ENCODE peak calls at places on chromosomes 12 and 14, in nine cellular contexts. O is GM10248, B is endothelial cell, D is brain microvascular endothelial cell, X is PC-3, L is AG09309, F is SK-N-SH, U is WTC11, Y is testis. Z is an unnamed sample.

GRCh38 chr12:25935355-25936144 is 22.9 kb upstream of the RASSF8 start:
- DNase-seq in O (no peak), B (no peak), D (no peak), X (no peak), L (no peak), F (no peak), U (no peak), Y (no peak), Z (no peak)

GRCh38 chr14:102508774-102509743 is 517 bp downstream of the ANKRD9 start:
- DNase-seq in O (no peak), B (no peak), D (no peak), X (peak), L (no peak), F (peak), U (no peak), Y (peak), Z (peak)

GRCh38 chr12:6684609-6685008 is 4.6 kb downstream of the ZNF384 start:
- DNase-seq in O (no peak), B (peak), D (no peak), X (peak), L (no peak), F (peak), U (peak), Y (peak), Z (no peak)

GRCh38 chr12:89676935-89677334 is 31.7 kb downstream of the ATP2B1 start:
- DNase-seq in O (no peak), B (no peak), D (no peak), X (no peak), L (no peak), F (no peak), U (no peak), Y (no peak), Z (no peak)

GRCh38 chr12:87274594-87275245 is 754.5 kb downstream of the C12orf50 start:
- DNase-seq in O (no peak), B (peak), D (peak), X (peak), L (no peak), F (peak), U (no peak), Y (no peak), Z (no peak)

GRCh38 chr12:2177751-2178150 is 125.0 kb downstream of the CACNA1C start:
- DNase-seq in O (no peak), B (no peak), D (no peak), X (no peak), L (no peak), F (no peak), U (no peak), Y (no peak), Z (no peak)

GRCh38 chr12:19482551-19483109 is 43.3 kb downstream of the AEBP2 start:
- DNase-seq in O (peak), B (no peak), D (peak), X (no peak), L (no peak), F (peak), U (peak), Y (peak), Z (no peak)

GRCh38 chr12:88206636-88207035 is 64.5 kb downstream of the TMTC3 start:
- DNase-seq in O (no peak), B (no peak), D (no peak), X (no peak), L (peak), F (no peak), U (no peak), Y (no peak), Z (no peak)

GRCh38 chr12:46303039-46303666 is 34.3 kb upstream of the SLC38A1 start:
- DNase-seq in O (peak), B (peak), D (peak), X (peak), L (no peak), F (peak), U (peak), Y (peak), Z (no peak)

GRCh38 chr12:6953417-6954315 is 2.5 kb downstream of the PTPN6 start:
- DNase-seq in O (peak), B (peak), D (no peak), X (no peak), L (no peak), F (peak), U (no peak), Y (no peak), Z (no peak)

GRCh38 chr12:68158427-68158826 is 1.1 kb downstream of the IFNG start:
- DNase-seq in O (no peak), B (peak), D (peak), X (peak), L (no peak), F (no peak), U (no peak), Y (no peak), Z (no peak)
- TF ChIP-seq CTCF in O (peak), B (peak), D (peak), X (peak), L (peak), F (peak), U (peak), Y (no peak), Z (peak)

GRCh38 chr14:59776468-59776867 is 94.1 kb downstream of the RTN1 start:
- DNase-seq in O (no peak), B (no peak), D (no peak), X (no peak), L (no peak), F (no peak), U (no peak), Y (no peak), Z (no peak)
- TF ChIP-seq CTCF in O (no peak), B (no peak), D (no peak), X (no peak), L (no peak), F (no peak), U (no peak), Y (no peak), Z (no peak)

GRCh38 chr12:4107436-4107878 is 166.1 kb upstream of the CCND2 start:
- DNase-seq in O (peak), B (peak), D (peak), X (peak), L (no peak), F (peak), U (peak), Y (peak), Z (no peak)
- TF ChIP-seq CTCF in O (peak), B (peak), D (peak), X (peak), L (peak), F (peak), U (peak), Y (peak), Z (peak)

DNA sequence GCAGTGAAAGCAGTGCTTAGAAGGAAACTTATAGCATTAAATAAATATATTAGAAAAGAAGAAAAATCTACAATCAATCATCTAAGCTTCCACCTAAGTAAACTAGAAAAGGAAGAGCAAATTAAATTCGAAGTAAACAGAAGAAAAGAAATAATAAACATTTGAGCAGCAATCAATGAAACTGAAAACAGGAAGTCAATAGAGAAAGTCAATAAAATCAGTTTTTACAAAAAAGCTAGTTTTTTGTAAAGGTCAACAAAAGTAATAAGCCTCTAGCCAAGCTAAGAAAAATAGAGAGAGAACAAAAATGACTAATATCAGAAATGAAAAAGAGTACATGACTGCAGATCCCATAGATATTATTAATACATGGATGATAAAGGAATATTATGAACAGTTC is 34.2 kb upstream of the KTN1 start:
- DNase-seq in O (no peak), B (no peak), D (no peak), X (no peak), L (no peak), F (no peak), U (no peak), Y (no peak), Z (no peak)
- TF ChIP-seq CTCF in O (no peak), B (no peak), D (no peak), X (no peak), L (no peak), F (no peak), U (no peak), Y (no peak), Z (no peak)

DNA sequence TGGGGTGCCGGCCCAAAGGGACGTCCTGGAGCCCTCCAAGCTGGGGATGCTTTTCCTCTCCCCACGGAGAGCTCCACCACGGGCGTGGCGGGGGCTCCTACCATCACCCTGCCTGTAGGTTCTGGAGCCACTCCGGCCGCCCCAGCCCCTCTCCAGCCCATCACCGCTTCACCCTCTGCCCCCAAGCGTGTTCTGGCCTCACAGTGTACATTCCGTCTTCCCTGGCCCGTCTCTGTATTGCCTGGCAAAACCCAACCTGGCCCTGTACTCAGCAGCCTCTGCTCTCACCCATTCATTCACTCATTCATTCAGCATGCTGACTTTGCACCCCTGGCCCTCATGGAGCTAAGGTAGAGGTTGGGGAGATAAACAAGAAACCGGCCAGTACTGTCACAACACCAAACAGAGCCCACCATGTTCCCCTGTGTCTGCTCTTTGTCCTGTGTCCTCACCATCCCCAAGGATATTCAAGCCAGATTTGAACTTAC is 20.3 kb downstream of the SLC25A29 start:
- DNase-seq in O (no peak), B (no peak), D (no peak), X (no peak), L (no peak), F (no peak), U (peak), Y (no peak), Z (no peak)
- TF ChIP-seq CTCF in O (no peak), B (no peak), D (no peak), X (peak), L (no peak), F (no peak), U (no peak), Y (no peak), Z (no peak)

GRCh38 chr12:57368349-57369095 is 62.3 kb downstream of the R3HDM2 start:
- DNase-seq in O (no peak), B (no peak), D (no peak), X (no peak), L (no peak), F (no peak), U (no peak), Y (no peak), Z (no peak)
- TF ChIP-seq CTCF in O (no peak), B (no peak), D (peak), X (no peak), L (no peak), F (no peak), U (no peak), Y (no peak), Z (no peak)

DNA sequence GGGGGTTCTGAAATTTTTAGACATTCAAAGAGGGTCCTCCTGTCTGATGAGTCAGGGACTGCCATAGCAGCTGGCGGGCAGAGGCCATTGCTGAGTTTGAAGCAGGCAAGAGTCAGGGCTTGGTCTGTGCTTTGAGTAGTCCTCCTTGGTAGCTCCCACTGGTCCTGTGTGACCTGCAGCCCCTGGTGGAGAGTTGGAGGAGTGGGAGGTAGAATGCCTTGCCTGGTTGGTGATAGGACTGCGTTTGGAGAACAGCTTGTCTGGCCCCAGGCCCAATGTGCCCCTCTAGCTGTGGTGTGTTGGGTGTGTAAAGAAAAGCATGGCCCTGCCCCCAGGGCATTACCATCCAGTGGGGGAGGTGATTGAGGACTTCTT is 116.7 kb downstream of the BEGAIN start:
- DNase-seq in O (no peak), B (no peak), D (no peak), X (no peak), L (no peak), F (no peak), U (no peak), Y (no peak), Z (no peak)
- TF ChIP-seq CTCF in O (no peak), B (no peak), D (peak), X (peak), L (no peak), F (no peak), U (no peak), Y (no peak), Z (peak)

DNA sequence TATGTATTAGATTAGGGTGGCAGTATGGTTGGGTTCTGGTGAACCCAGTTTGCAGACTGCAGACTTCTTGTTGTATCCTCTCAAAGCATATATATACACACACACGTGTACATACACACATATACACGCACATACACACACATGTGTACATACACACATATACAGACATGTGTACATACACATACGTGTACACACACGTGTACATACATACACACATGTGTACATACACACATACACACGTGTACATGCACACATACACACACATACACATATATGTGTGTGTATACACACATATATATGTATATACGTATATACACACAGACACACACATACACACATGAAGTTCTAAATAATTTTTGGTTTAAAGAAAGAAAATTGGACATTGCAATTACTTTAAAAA is 780.2 kb downstream of the FLRT2 start:
- DNase-seq in O (no peak), B (no peak), D (no peak), X (no peak), L (no peak), F (no peak), U (no peak), Y (no peak), Z (no peak)
- TF ChIP-seq CTCF in O (no peak), B (no peak), D (no peak), X (no peak), L (no peak), F (no peak), U (no peak), Y (no peak), Z (no peak)

GRCh38 chr14:34111933-34112332 is 161.1 kb upstream of the EGLN3 start:
- DNase-seq in O (no peak), B (no peak), D (no peak), X (no peak), L (no peak), F (no peak), U (no peak), Y (no peak), Z (no peak)
- TF ChIP-seq CTCF in O (no peak), B (peak), D (no peak), X (no peak), L (no peak), F (no peak), U (no peak), Y (no peak), Z (peak)

DNA sequence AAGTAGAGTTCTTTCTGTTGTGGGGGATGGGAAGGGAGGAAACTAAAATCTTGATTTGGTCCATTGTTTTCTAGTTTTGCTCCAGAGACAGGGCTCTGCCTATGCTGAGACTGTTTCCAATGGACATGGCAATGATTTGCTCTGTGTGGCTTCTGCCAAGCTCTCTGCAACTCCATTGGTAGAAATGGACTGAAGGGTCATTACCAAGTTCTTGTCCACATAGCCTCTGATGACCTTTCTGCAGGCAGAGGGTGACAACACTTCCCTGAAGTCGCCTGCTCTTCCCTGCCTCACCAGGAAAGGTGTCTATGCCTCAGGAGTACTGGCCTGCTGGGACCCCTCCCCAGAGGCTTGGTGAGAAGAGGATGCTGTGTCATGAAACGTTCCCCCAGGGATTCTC is 39.5 kb upstream of the NOS1 start:
- DNase-seq in O (no peak), B (no peak), D (no peak), X (no peak), L (no peak), F (no peak), U (no peak), Y (no peak), Z (no peak)
- TF ChIP-seq CTCF in O (no peak), B (no peak), D (no peak), X (no peak), L (no peak), F (no peak), U (no peak), Y (no peak), Z (no peak)